ENCODE peak calls at places on chromosomes 6 and 20, in ten cellular contexts. One of them, this sample, is unnamed.
A peak's percentile ranks its signal among the peaks of the same experiment; 100 is the strongest.

GRCh38 chr6:170048615-170049256 is 242.1 kb downstream of the DLL1 start:
- DNase-seq in lung microvascular endothelial cell: no peak
- DNase-seq in astrocyte of the spinal cord: no peak
- DNase-seq in SW480: no peak
- DNase-seq in nucleus accumbens: no peak
- DNase-seq in GM03348: no peak
- DNase-seq in GM04504: no peak
- DNase-seq in CD8-positive, alpha-beta T cell: no peak
- DNase-seq in iPS DF 19.7: no peak
- DNase-seq in GM18507: no peak
- DNase-seq in this sample: no peak

GRCh38 chr20:44646641-44647274 is 4.7 kb downstream of the ADA start:
- DNase-seq in lung microvascular endothelial cell: peak; percentile 84
- DNase-seq in astrocyte of the spinal cord: peak; percentile 54
- DNase-seq in SW480: no peak
- DNase-seq in nucleus accumbens: no peak
- DNase-seq in GM03348: peak; percentile 30
- DNase-seq in GM04504: no peak
- DNase-seq in CD8-positive, alpha-beta T cell: no peak
- DNase-seq in iPS DF 19.7: no peak
- DNase-seq in GM18507: no peak
- DNase-seq in this sample: no peak

GRCh38 chr6:84224251-84224650 is 3.2 kb downstream of the CEP162 start:
- DNase-seq in lung microvascular endothelial cell: no peak
- DNase-seq in astrocyte of the spinal cord: no peak
- DNase-seq in SW480: no peak
- DNase-seq in nucleus accumbens: no peak
- DNase-seq in GM03348: peak; percentile 45
- DNase-seq in GM04504: peak; percentile 23
- DNase-seq in CD8-positive, alpha-beta T cell: no peak
- DNase-seq in iPS DF 19.7: no peak
- DNase-seq in GM18507: no peak
- DNase-seq in this sample: no peak

GRCh38 chr6:165486183-165487137 is 176.6 kb downstream of the PDE10A start:
- DNase-seq in lung microvascular endothelial cell: no peak
- DNase-seq in astrocyte of the spinal cord: no peak
- DNase-seq in SW480: no peak
- DNase-seq in nucleus accumbens: no peak
- DNase-seq in GM03348: no peak
- DNase-seq in GM04504: no peak
- DNase-seq in CD8-positive, alpha-beta T cell: no peak
- DNase-seq in iPS DF 19.7: no peak
- DNase-seq in GM18507: no peak
- DNase-seq in this sample: no peak

GRCh38 chr6:119347466-119348307 is 1.9 kb downstream of the MAN1A1 start:
- DNase-seq in lung microvascular endothelial cell: peak; percentile 31
- DNase-seq in astrocyte of the spinal cord: no peak
- DNase-seq in SW480: peak; percentile 65
- DNase-seq in nucleus accumbens: no peak
- DNase-seq in GM03348: peak; percentile 28
- DNase-seq in GM04504: no peak
- DNase-seq in CD8-positive, alpha-beta T cell: peak; percentile 58
- DNase-seq in iPS DF 19.7: no peak
- DNase-seq in GM18507: no peak
- DNase-seq in this sample: no peak

GRCh38 chr6:51339728-51340127 is 521.1 kb downstream of the TFAP2B start:
- DNase-seq in lung microvascular endothelial cell: no peak
- DNase-seq in astrocyte of the spinal cord: no peak
- DNase-seq in SW480: peak; percentile 37
- DNase-seq in nucleus accumbens: no peak
- DNase-seq in GM03348: no peak
- DNase-seq in GM04504: no peak
- DNase-seq in CD8-positive, alpha-beta T cell: no peak
- DNase-seq in iPS DF 19.7: no peak
- DNase-seq in GM18507: no peak
- DNase-seq in this sample: no peak

GRCh38 chr20:54606384-54606783 is 131.0 kb downstream of the DOK5 start:
- DNase-seq in lung microvascular endothelial cell: no peak
- DNase-seq in astrocyte of the spinal cord: no peak
- DNase-seq in SW480: no peak
- DNase-seq in nucleus accumbens: no peak
- DNase-seq in GM03348: no peak
- DNase-seq in GM04504: no peak
- DNase-seq in CD8-positive, alpha-beta T cell: no peak
- DNase-seq in iPS DF 19.7: no peak
- DNase-seq in GM18507: no peak
- DNase-seq in this sample: no peak

GRCh38 chr20:47788741-47789080 is 3.4 kb upstream of the SULF2 start:
- DNase-seq in lung microvascular endothelial cell: no peak
- DNase-seq in astrocyte of the spinal cord: no peak
- DNase-seq in SW480: no peak
- DNase-seq in nucleus accumbens: no peak
- DNase-seq in GM03348: no peak
- DNase-seq in GM04504: no peak
- DNase-seq in CD8-positive, alpha-beta T cell: no peak
- DNase-seq in iPS DF 19.7: no peak
- DNase-seq in GM18507: no peak
- DNase-seq in this sample: no peak

GRCh38 chr6:120874422-120874821 is 459.9 kb downstream of the TBC1D32 start:
- DNase-seq in lung microvascular endothelial cell: no peak
- DNase-seq in astrocyte of the spinal cord: no peak
- DNase-seq in SW480: no peak
- DNase-seq in nucleus accumbens: no peak
- DNase-seq in GM03348: no peak
- DNase-seq in GM04504: no peak
- DNase-seq in CD8-positive, alpha-beta T cell: no peak
- DNase-seq in iPS DF 19.7: no peak
- DNase-seq in GM18507: no peak
- DNase-seq in this sample: no peak

GRCh38 chr20:63560333-63560805 is 6.4 kb downstream of the FNDC11 start:
- DNase-seq in lung microvascular endothelial cell: no peak
- DNase-seq in astrocyte of the spinal cord: no peak
- DNase-seq in SW480: no peak
- DNase-seq in nucleus accumbens: no peak
- DNase-seq in GM03348: no peak
- DNase-seq in GM04504: no peak
- DNase-seq in CD8-positive, alpha-beta T cell: no peak
- DNase-seq in iPS DF 19.7: no peak
- DNase-seq in GM18507: no peak
- DNase-seq in this sample: no peak

GRCh38 chr20:44745560-44746366 is at the start of gene KCNK15:
- DNase-seq in lung microvascular endothelial cell: peak; percentile 28
- DNase-seq in astrocyte of the spinal cord: no peak
- DNase-seq in SW480: peak; percentile 48
- DNase-seq in nucleus accumbens: no peak
- DNase-seq in GM03348: peak; percentile 69
- DNase-seq in GM04504: no peak
- DNase-seq in CD8-positive, alpha-beta T cell: peak; percentile 54
- DNase-seq in iPS DF 19.7: no peak
- DNase-seq in GM18507: no peak
- DNase-seq in this sample: no peak

GRCh38 chr6:88989215-88989614 is 25.8 kb upstream of the RNGTT start:
- DNase-seq in lung microvascular endothelial cell: no peak
- DNase-seq in astrocyte of the spinal cord: peak; percentile 15
- DNase-seq in SW480: no peak
- DNase-seq in nucleus accumbens: no peak
- DNase-seq in GM03348: no peak
- DNase-seq in GM04504: no peak
- DNase-seq in CD8-positive, alpha-beta T cell: no peak
- DNase-seq in iPS DF 19.7: no peak
- DNase-seq in GM18507: no peak
- DNase-seq in this sample: no peak

GRCh38 chr6:138795809-138796469 is at the start of gene ECT2L:
- DNase-seq in lung microvascular endothelial cell: peak; percentile 52
- DNase-seq in astrocyte of the spinal cord: peak; percentile 64
- DNase-seq in SW480: peak; percentile 46
- DNase-seq in nucleus accumbens: no peak
- DNase-seq in GM03348: peak; percentile 69
- DNase-seq in GM04504: no peak
- DNase-seq in CD8-positive, alpha-beta T cell: no peak
- DNase-seq in iPS DF 19.7: no peak
- DNase-seq in GM18507: no peak
- DNase-seq in this sample: no peak

GRCh38 chr20:36614781-36615557 is 9.4 kb downstream of the RAB5IF start:
- DNase-seq in lung microvascular endothelial cell: no peak
- DNase-seq in astrocyte of the spinal cord: peak; percentile 10
- DNase-seq in SW480: no peak
- DNase-seq in nucleus accumbens: no peak
- DNase-seq in GM03348: no peak
- DNase-seq in GM04504: no peak
- DNase-seq in CD8-positive, alpha-beta T cell: no peak
- DNase-seq in iPS DF 19.7: no peak
- DNase-seq in GM18507: no peak
- DNase-seq in this sample: no peak

GRCh38 chr20:52340036-52340634 is 148.6 kb upstream of the ZFP64 start:
- DNase-seq in lung microvascular endothelial cell: no peak
- DNase-seq in astrocyte of the spinal cord: no peak
- DNase-seq in SW480: peak; percentile 62
- DNase-seq in nucleus accumbens: no peak
- DNase-seq in GM03348: no peak
- DNase-seq in GM04504: no peak
- DNase-seq in CD8-positive, alpha-beta T cell: no peak
- DNase-seq in iPS DF 19.7: peak; percentile 7
- DNase-seq in GM18507: no peak
- DNase-seq in this sample: no peak

GRCh38 chr20:34922654-34923381 is 32.8 kb downstream of the GSS start:
- DNase-seq in lung microvascular endothelial cell: peak; percentile 25
- DNase-seq in astrocyte of the spinal cord: peak; percentile 67
- DNase-seq in SW480: peak; percentile 42
- DNase-seq in nucleus accumbens: no peak
- DNase-seq in GM03348: peak; percentile 90
- DNase-seq in GM04504: peak; percentile 69
- DNase-seq in CD8-positive, alpha-beta T cell: no peak
- DNase-seq in iPS DF 19.7: no peak
- DNase-seq in GM18507: no peak
- DNase-seq in this sample: no peak

GRCh38 chr20:145877-146276 is 3.5 kb downstream of the DEFB126 start:
- DNase-seq in lung microvascular endothelial cell: no peak
- DNase-seq in astrocyte of the spinal cord: no peak
- DNase-seq in SW480: no peak
- DNase-seq in nucleus accumbens: no peak
- DNase-seq in GM03348: no peak
- DNase-seq in GM04504: no peak
- DNase-seq in CD8-positive, alpha-beta T cell: no peak
- DNase-seq in iPS DF 19.7: no peak
- DNase-seq in GM18507: no peak
- DNase-seq in this sample: no peak

GRCh38 chr20:21710341-21710740 is 4.9 kb downstream of the PAX1 start:
- DNase-seq in lung microvascular endothelial cell: no peak
- DNase-seq in astrocyte of the spinal cord: no peak
- DNase-seq in SW480: no peak
- DNase-seq in nucleus accumbens: no peak
- DNase-seq in GM03348: no peak
- DNase-seq in GM04504: no peak
- DNase-seq in CD8-positive, alpha-beta T cell: no peak
- DNase-seq in iPS DF 19.7: no peak
- DNase-seq in GM18507: no peak
- DNase-seq in this sample: no peak

GRCh38 chr6:63802606-63803206 is 167.1 kb downstream of the PHF3 start:
- DNase-seq in lung microvascular endothelial cell: peak; percentile 36
- DNase-seq in astrocyte of the spinal cord: peak; percentile 49
- DNase-seq in SW480: peak; percentile 14
- DNase-seq in nucleus accumbens: no peak
- DNase-seq in GM03348: peak; percentile 38
- DNase-seq in GM04504: no peak
- DNase-seq in CD8-positive, alpha-beta T cell: no peak
- DNase-seq in iPS DF 19.7: no peak
- DNase-seq in GM18507: no peak
- DNase-seq in this sample: no peak

GRCh38 chr6:91298543-91299145 is 711.8 kb upstream of the MAP3K7 start:
- DNase-seq in lung microvascular endothelial cell: no peak
- DNase-seq in astrocyte of the spinal cord: peak; percentile 67
- DNase-seq in SW480: no peak
- DNase-seq in nucleus accumbens: no peak
- DNase-seq in GM03348: no peak
- DNase-seq in GM04504: no peak
- DNase-seq in CD8-positive, alpha-beta T cell: no peak
- DNase-seq in iPS DF 19.7: peak; percentile 84
- DNase-seq in GM18507: no peak
- DNase-seq in this sample: no peak

GRCh38 chr6:41728073-41728936 is 7.1 kb downstream of the TFEB start:
- DNase-seq in lung microvascular endothelial cell: no peak
- DNase-seq in astrocyte of the spinal cord: no peak
- DNase-seq in SW480: no peak
- DNase-seq in nucleus accumbens: peak; percentile 36
- DNase-seq in GM03348: no peak
- DNase-seq in GM04504: no peak
- DNase-seq in CD8-positive, alpha-beta T cell: no peak
- DNase-seq in iPS DF 19.7: no peak
- DNase-seq in GM18507: no peak
- DNase-seq in this sample: no peak

This sample was measured in T-helper 17 cell.